ENCODE peak calls at places on chromosomes 1 and 21, in five cellular contexts. A, O, V, C and M are unnamed samples. For H3K4me1, the result is how much of the 10 kb centered on the place peaks cover.

GRCh38 chr21:25025596-25025995 is 581.7 kb downstream of the MRPL39 start:
- DNase-seq in O (no peak), C (no peak), A (no peak), V (no peak), M (no peak)

GRCh38 chr1:173258484-173259264 is 51.5 kb upstream of the TNFSF4 start:
- DNase-seq in O (no peak), C (no peak), A (no peak), V (no peak), M (peak)

GRCh38 chr1:47449702-47450552 is 12.1 kb downstream of the FOXD2 start:
- DNase-seq in O (no peak), V (no peak), C (peak), A (peak), M (peak)

GRCh38 chr1:60068393-60069045 is 5.1 kb downstream of the C1orf87 start:
- DNase-seq in V (no peak), C (no peak), A (no peak), O (no peak), M (no peak)

GRCh38 chr21:22421416-22422190 is 1423.4 kb downstream of the NCAM2 start:
- DNase-seq in A (no peak), O (no peak), C (no peak), V (no peak), M (no peak)

GRCh38 chr1:5720045-5720444 is 272.2 kb downstream of the NPHP4 start:
- DNase-seq in V (no peak), C (no peak), A (no peak), O (no peak), M (no peak)

GRCh38 chr1:200776949-200777348 is 38.3 kb downstream of the CAMSAP2 start:
- DNase-seq in V (no peak), A (no peak), O (no peak), C (no peak), M (no peak)

GRCh38 chr21:43805275-43805800 is 16.0 kb downstream of the RRP1 start:
- DNase-seq in O (no peak), A (peak), V (no peak), C (no peak), M (no peak)

GRCh38 chr1:118973032-118973431 is 15.1 kb downstream of the TBX15 start:
- DNase-seq in O (no peak), V (no peak), C (no peak), A (no peak), M (no peak)

GRCh38 chr1:167501513-167502191 is 16.7 kb downstream of the CD247 start:
- DNase-seq in V (peak), O (no peak), A (no peak), C (no peak), M (no peak)

DNA sequence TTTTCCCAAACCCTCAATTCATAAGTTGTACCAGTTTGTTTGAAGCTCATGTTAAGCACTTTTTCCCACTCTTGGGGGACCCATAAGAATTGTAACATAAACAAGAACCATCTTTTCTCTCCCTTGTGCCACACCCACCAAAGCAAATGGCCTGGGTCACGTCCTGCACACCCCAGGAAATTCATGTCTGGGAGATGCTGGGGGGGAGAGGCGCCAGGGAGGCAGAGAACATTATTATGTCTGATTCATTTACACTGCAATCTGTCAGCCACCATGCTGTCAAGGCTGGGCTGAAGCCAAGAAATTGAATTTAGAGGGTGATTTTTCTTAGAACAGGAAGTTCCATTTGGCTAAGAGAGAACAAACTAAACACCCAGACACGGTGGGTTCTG is 37.2 kb upstream of the IPO9 start:
- DNase-seq in A (peak), O (no peak), C (peak), V (peak), M (no peak)
- H3K4me1 ChIP-seq in A (under half), O (under half), C (under half), V (under half), M (under half)

GRCh38 chr21:29656504-29657227 is 283.1 kb downstream of the GRIK1 start:
- DNase-seq in V (no peak), O (no peak), A (no peak), C (no peak), M (no peak)
- H3K4me1 ChIP-seq in V (under half), O (under half), A (under half), C (under half), M (under half)

GRCh38 chr21:33314096-33314495 is 10.7 kb upstream of the IFNAR1 start:
- DNase-seq in A (no peak), C (no peak), V (no peak), O (no peak), M (no peak)
- H3K4me1 ChIP-seq in A (under half), C (under half), V (under half), O (under half), M (under half)

DNA sequence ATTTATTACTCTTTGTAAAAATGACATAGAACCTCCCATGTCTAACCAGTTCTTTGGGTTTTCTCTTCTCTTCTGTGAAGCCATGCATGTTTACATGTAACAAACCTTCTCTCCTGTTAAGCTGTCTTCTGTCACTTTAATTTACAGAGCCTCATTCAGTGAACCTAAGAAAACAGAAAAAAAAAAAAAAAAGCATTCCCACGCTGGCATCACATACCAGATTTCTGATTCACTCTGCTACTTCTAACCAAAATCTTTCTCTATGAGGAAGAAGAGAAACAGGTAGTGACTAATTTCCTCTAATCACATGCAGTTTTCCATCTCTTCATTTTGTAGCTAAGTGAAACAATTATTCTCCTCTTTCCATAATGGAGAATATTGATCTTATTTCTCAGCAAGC is 141.4 kb upstream of the CXADR start:
- DNase-seq in O (no peak), C (no peak), A (no peak), V (no peak), M (no peak)
- H3K4me1 ChIP-seq in O (under half), C (under half), A (under half), V (under half), M (under half)